ENCODE peak calls at places on chromosomes 13 and 19, in five cellular contexts. K is uterus, Z is kidney, U is GM23338, Y is HL-60. Q is an unnamed sample.

GRCh38 chr13:102536695-102537485 is 59.9 kb upstream of the TPP2 start:
- DNase-seq in U (no peak), Z (no peak), Y (no peak), K (no peak), Q (no peak)

GRCh38 chr19:4453232-4454179 is 4.1 kb downstream of the UBXN6 start:
- DNase-seq in U (no peak), Y (no peak), Z (no peak), K (no peak), Q (no peak)

GRCh38 chr13:50126378-50127016 is 111.3 kb downstream of the KCNRG start:
- DNase-seq in Y (no peak), Z (peak), U (peak), K (no peak), Q (no peak)

GRCh38 chr13:19622189-19622588 is 11.3 kb upstream of the MPHOSPH8 start:
- DNase-seq in Z (no peak), U (peak), K (no peak), Y (no peak), Q (no peak)

GRCh38 chr13:93977986-93978385 is 501.5 kb downstream of the DCT start:
- DNase-seq in Z (no peak), K (no peak), U (no peak), Y (no peak), Q (no peak)

GRCh38 chr19:40219721-40220276 is 1.6 kb upstream of the TTC9B start:
- DNase-seq in K (no peak), Y (no peak), U (no peak), Z (no peak), Q (peak)

GRCh38 chr13:59950201-59950730 is 213.5 kb downstream of the DIAPH3 start:
- DNase-seq in Y (no peak), U (no peak), Z (no peak), K (no peak), Q (no peak)

GRCh38 chr13:23754506-23754905 is 134.7 kb downstream of the MIPEP start:
- DNase-seq in K (no peak), U (no peak), Z (no peak), Y (no peak), Q (no peak)

GRCh38 chr13:46962286-46962941 is 65.6 kb upstream of the HTR2A start:
- DNase-seq in U (peak), Z (no peak), Y (no peak), K (no peak), Q (peak)

GRCh38 chr13:37899753-37900152 is 30.2 kb upstream of the TRPC4 start:
- DNase-seq in Z (no peak), K (no peak), U (no peak), Y (no peak), Q (no peak)

GRCh38 chr19:56839665-56840451 is 668 bp downstream of the PEG3 start:
- DNase-seq in U (no peak), Y (peak), K (peak), Z (peak), Q (no peak)

GRCh38 chr19:38975214-38975860 is at the start of gene FBXO17:
- DNase-seq in K (peak), U (peak), Y (no peak), Z (peak), Q (peak)

DNA sequence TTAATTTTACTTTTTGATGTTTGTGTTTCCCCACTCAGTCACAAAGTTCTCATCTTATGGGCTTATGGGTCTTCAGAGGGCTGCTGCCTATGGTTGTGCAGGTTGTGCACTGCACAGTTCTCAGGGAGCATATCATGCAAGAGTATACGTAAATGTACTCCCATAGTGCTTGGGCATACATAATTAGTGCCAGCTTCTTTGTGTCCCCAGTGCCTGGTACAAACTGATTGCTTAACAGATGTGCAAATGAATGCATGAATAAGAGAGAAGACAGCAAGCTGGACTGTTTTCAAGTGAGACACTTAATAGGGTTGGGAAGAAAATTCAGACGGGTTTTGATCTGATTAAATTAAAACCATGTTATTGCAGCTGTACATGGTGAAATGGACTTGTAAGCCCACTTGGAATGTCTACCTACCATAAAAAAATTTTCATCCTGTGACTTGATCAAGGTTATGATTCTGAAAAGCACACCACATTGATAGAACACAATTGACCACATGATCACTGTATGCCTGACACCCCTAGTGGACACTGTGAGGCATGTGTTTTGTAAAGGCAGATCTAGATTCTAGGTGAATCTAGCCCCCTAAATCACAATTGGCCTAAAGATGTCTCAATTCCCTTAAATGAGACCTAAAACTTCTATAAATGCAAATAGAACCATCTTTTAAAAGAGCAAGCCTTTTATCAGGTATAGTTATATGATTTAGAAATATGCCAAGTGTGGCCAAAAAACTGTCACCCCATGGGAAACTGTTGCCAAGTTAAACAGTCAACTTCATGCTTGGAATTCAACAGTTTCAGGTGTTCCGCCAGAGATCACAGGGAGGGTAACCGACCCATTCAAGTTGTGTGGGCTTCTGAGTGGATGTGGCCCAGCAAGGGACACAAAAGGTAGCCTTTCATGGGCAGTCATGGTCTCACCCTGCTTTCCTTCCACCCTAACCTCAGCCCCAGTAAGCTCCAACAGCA is 27.9 kb downstream of the FAM124A start:
- DNase-seq in Z (no peak), Y (no peak), U (peak), K (no peak), Q (no peak)
- TF ChIP-seq CTCF in Z (peak), Y (peak), U (peak), K (no peak), Q (peak)

DNA sequence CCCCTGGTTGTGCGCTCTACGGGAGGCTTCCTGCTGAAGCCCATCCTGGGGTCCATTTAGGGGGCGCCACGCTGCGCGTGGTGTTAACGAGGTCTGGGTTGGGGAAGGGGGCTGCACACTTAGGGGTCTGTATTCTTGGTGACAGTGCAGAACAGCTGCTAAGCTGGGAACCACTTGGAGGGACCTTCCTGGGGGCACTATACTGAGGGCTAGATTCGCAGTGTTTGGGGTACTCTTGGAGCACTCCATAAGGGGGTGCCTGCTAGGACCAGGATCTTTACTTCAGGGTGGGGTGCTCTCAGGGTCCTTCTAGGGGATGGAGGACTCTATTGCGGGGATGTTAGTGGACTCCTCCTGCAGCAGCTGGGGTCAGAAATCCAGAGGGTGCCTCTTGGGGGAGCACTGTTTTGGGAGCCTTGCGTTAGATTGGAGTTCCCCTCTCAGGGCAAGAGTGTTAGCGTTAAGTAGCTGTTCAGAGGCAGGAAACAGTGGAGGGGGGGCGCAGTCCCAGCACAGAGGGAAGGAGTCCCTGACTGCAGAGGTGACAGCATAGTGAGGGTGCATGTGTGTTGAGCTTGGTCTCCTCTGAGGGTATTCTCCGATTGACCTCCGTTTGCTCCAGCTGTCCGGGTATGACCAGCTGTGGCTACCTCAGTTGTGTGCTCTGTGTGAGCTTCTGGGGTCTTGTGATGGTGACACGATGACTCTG is 1.1 kb downstream of the PDE4A start:
- DNase-seq in U (no peak), K (no peak), Y (no peak), Z (no peak), Q (no peak)
- TF ChIP-seq CTCF in U (peak), K (no peak), Y (no peak), Z (no peak), Q (peak)

GRCh38 chr13:52070929-52071523 is 46.5 kb downstream of the UTP14C start:
- DNase-seq in K (no peak), Z (no peak), U (no peak), Y (peak), Q (peak)
- TF ChIP-seq CTCF in K (no peak), Z (peak), U (no peak), Y (no peak), Q (peak)

GRCh38 chr19:51327066-51327985 is 14.6 kb downstream of the VSIG10L start:
- DNase-seq in Z (no peak), Y (peak), K (no peak), U (peak), Q (no peak)
- TF ChIP-seq CTCF in Z (no peak), Y (no peak), K (no peak), U (peak), Q (no peak)

GRCh38 chr19:6018786-6019185 is 40.8 kb upstream of the RANBP3 start:
- DNase-seq in Z (peak), Y (no peak), K (no peak), U (peak), Q (no peak)
- TF ChIP-seq CTCF in Z (no peak), Y (no peak), K (no peak), U (peak), Q (peak)

GRCh38 chr19:13619203-13619632 is 112.9 kb upstream of the CACNA1A start:
- DNase-seq in Y (no peak), K (no peak), Z (no peak), U (no peak), Q (peak)

GRCh38 chr19:13627531-13627930 is 121.3 kb upstream of the CACNA1A start:
- DNase-seq in K (no peak), U (no peak), Z (no peak), Y (no peak), Q (no peak)

GRCh38 chr19:13622727-13623126 is 116.4 kb upstream of the CACNA1A start:
- DNase-seq in K (no peak), Z (no peak), Y (no peak), U (peak), Q (no peak)

GRCh38 chr19:13621413-13621812 is 115.1 kb upstream of the CACNA1A start:
- DNase-seq in U (peak), K (no peak), Z (peak), Y (no peak), Q (peak)

DNA sequence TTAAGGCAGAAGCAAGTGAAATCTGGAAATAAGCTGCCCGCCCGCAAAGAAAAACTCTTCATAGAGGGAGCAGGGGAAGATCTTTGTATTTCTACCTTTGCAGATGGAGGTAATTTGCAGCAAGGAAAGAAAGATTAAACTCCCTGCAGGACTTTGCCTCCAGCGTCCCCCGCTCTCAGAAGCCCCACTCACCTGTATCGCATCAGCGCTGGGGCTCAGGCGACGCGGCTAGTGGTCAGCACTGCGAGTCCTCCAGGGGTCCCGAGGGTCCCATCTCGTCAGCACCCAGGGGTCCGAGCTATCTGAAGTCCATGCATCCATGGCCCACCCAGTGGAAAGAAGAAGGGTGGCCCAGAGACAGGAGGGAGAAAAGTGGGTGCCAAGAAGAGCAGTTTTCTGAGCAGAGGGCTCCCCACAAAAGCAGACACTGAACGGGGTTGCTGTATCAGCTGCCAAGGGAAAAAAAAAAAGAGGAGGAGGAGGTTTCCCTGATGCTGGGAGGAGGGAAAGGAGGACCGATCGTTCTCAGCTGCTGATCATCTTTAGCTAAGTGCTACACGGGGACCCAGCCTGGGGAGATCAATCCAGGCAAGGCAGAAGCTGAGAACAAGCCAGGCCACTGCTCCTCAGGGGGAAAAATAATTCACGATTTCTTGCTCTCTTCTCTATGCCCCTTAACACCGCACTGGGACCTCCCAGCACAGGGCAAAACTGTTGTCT is 117.6 kb upstream of the CACNA1A start:
- DNase-seq in U (peak), Y (no peak), Z (no peak), K (no peak), Q (no peak)
- TF ChIP-seq CTCF in U (no peak), Y (no peak), Z (no peak), K (no peak), Q (no peak)

DNA sequence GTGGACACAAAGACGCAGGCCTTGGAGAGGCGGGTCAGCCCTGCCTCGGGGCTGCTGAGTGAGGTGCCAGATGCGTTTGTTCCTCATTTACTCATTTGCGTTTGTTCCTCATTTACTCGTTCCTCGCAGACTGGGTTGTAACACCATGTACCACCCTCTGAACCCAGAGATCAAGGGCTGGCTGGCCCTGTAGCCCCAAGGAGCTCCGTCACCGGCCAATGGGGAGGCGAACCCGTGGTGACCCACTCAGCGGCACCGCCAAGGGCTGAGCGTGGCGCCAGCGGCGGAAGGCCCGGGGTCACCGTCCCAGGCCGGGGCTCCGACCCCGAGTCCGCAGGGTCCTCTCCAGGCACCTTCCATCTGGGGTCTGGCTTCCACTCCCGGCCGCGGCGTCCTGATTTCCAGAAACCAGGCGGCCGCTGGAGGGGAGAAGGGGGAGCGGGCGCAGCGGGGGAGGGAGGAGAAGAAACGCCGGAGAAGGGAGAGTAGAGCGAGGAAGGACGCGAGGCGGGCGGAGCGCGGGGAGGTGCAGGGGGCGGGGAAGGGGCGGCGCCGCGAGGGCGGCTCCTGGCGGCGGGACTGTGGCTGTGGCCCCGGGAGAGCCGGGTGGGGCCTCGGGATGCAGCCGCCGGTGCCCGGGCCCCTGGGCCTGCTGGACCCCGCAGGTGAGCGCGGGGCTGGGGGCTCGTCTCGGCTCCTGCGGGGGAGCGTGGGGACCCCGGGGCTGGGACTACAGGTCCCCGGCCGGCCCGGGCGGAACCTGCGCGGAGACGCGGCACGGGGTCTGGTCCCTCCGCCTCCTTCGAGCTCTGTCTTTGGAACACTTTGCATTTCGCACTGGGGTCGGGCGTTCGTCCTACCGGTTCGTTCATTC is at the start of gene TMEM255B:
- DNase-seq in Y (peak), K (peak), U (peak), Z (peak), Q (peak)
- TF ChIP-seq CTCF in Y (no peak), K (peak), U (no peak), Z (no peak), Q (peak)

Q was measured in HFFc6.